ENCODE peak calls at places on chromosomes 1 and 21, in eight cellular contexts. One of them, this sample, is unnamed.

GRCh38 chr1:92186081-92186480 is 31.6 kb upstream of the C1orf146 start:
- DNase-seq in effector memory CD8-positive, alpha-beta T cell: no peak
- DNase-seq in OCI-LY7: no peak
- DNase-seq in cardiac fibroblast: no peak
- DNase-seq in left colon: no peak
- DNase-seq in GM10248: no peak
- DNase-seq in kidney: no peak
- DNase-seq in Calu3: no peak
- DNase-seq in this sample: no peak

GRCh38 chr1:209249280-209249670 is 334.2 kb upstream of the CAMK1G start:
- DNase-seq in effector memory CD8-positive, alpha-beta T cell: no peak
- DNase-seq in OCI-LY7: no peak
- DNase-seq in cardiac fibroblast: no peak
- DNase-seq in left colon: no peak
- DNase-seq in GM10248: no peak
- DNase-seq in kidney: no peak
- DNase-seq in Calu3: no peak
- DNase-seq in this sample: no peak

GRCh38 chr1:220300442-220301121 is 28.3 kb upstream of the RAB3GAP2 start:
- DNase-seq in effector memory CD8-positive, alpha-beta T cell: no peak
- DNase-seq in OCI-LY7: no peak
- DNase-seq in cardiac fibroblast: peak; percentile 96
- DNase-seq in left colon: peak; percentile 16
- DNase-seq in GM10248: no peak
- DNase-seq in kidney: no peak
- DNase-seq in Calu3: peak; percentile 60
- DNase-seq in this sample: peak; percentile 46

GRCh38 chr1:212556822-212557549 is 51.6 kb upstream of the ATF3 start:
- DNase-seq in effector memory CD8-positive, alpha-beta T cell: no peak
- DNase-seq in OCI-LY7: no peak
- DNase-seq in cardiac fibroblast: no peak
- DNase-seq in left colon: no peak
- DNase-seq in GM10248: no peak
- DNase-seq in kidney: no peak
- DNase-seq in Calu3: no peak
- DNase-seq in this sample: no peak

GRCh38 chr1:184025242-184025675 is 12.3 kb downstream of the COLGALT2 start:
- DNase-seq in effector memory CD8-positive, alpha-beta T cell: no peak
- DNase-seq in OCI-LY7: no peak
- DNase-seq in cardiac fibroblast: peak; percentile 86
- DNase-seq in left colon: no peak
- DNase-seq in GM10248: no peak
- DNase-seq in kidney: no peak
- DNase-seq in Calu3: no peak
- DNase-seq in this sample: no peak

GRCh38 chr1:165315481-165315880 is 41.0 kb downstream of the LMX1A start:
- DNase-seq in effector memory CD8-positive, alpha-beta T cell: no peak
- DNase-seq in OCI-LY7: no peak
- DNase-seq in cardiac fibroblast: no peak
- DNase-seq in left colon: no peak
- DNase-seq in GM10248: no peak
- DNase-seq in kidney: no peak
- DNase-seq in Calu3: no peak
- DNase-seq in this sample: no peak

GRCh38 chr1:54273837-54274192 is 73.8 kb downstream of the MRPL37 start:
- DNase-seq in effector memory CD8-positive, alpha-beta T cell: no peak
- DNase-seq in OCI-LY7: no peak
- DNase-seq in cardiac fibroblast: peak; percentile 38
- DNase-seq in left colon: no peak
- DNase-seq in GM10248: no peak
- DNase-seq in kidney: peak; percentile 87
- DNase-seq in Calu3: no peak
- DNase-seq in this sample: peak; percentile 96

GRCh38 chr1:102733491-102734236 is 374.7 kb downstream of the COL11A1 start:
- DNase-seq in effector memory CD8-positive, alpha-beta T cell: no peak
- DNase-seq in OCI-LY7: no peak
- DNase-seq in cardiac fibroblast: no peak
- DNase-seq in left colon: no peak
- DNase-seq in GM10248: no peak
- DNase-seq in kidney: no peak
- DNase-seq in Calu3: no peak
- DNase-seq in this sample: no peak

GRCh38 chr1:38217316-38217715 is 170.7 kb upstream of the POU3F1 start:
- DNase-seq in effector memory CD8-positive, alpha-beta T cell: no peak
- DNase-seq in OCI-LY7: no peak
- DNase-seq in cardiac fibroblast: no peak
- DNase-seq in left colon: no peak
- DNase-seq in GM10248: no peak
- DNase-seq in kidney: no peak
- DNase-seq in Calu3: no peak
- DNase-seq in this sample: no peak

GRCh38 chr1:4961935-4962645 is 307.7 kb downstream of the AJAP1 start:
- DNase-seq in effector memory CD8-positive, alpha-beta T cell: no peak
- DNase-seq in OCI-LY7: no peak
- DNase-seq in cardiac fibroblast: no peak
- DNase-seq in left colon: no peak
- DNase-seq in GM10248: no peak
- DNase-seq in kidney: no peak
- DNase-seq in Calu3: no peak
- DNase-seq in this sample: no peak

GRCh38 chr1:111192074-111192473 is 8.4 kb downstream of the DENND2D start:
- DNase-seq in effector memory CD8-positive, alpha-beta T cell: no peak
- DNase-seq in OCI-LY7: no peak
- DNase-seq in cardiac fibroblast: no peak
- DNase-seq in left colon: no peak
- DNase-seq in GM10248: no peak
- DNase-seq in kidney: no peak
- DNase-seq in Calu3: no peak
- DNase-seq in this sample: no peak

GRCh38 chr1:54153548-54154439 is 994 bp upstream of the CDCP2 start:
- DNase-seq in effector memory CD8-positive, alpha-beta T cell: no peak
- DNase-seq in OCI-LY7: no peak
- DNase-seq in cardiac fibroblast: peak; percentile 84
- DNase-seq in left colon: peak; percentile 43
- DNase-seq in GM10248: no peak
- DNase-seq in kidney: no peak
- DNase-seq in Calu3: peak; percentile 68
- DNase-seq in this sample: no peak

GRCh38 chr21:28633803-28634572 is 358.7 kb downstream of the LTN1 start:
- DNase-seq in effector memory CD8-positive, alpha-beta T cell: no peak
- DNase-seq in OCI-LY7: no peak
- DNase-seq in cardiac fibroblast: peak; percentile 92
- DNase-seq in left colon: no peak
- DNase-seq in GM10248: no peak
- DNase-seq in kidney: no peak
- DNase-seq in Calu3: no peak
- DNase-seq in this sample: no peak

GRCh38 chr1:230278871-230279582 is 147.1 kb downstream of the PGBD5 start:
- DNase-seq in effector memory CD8-positive, alpha-beta T cell: no peak
- DNase-seq in OCI-LY7: no peak
- DNase-seq in cardiac fibroblast: no peak
- DNase-seq in left colon: no peak
- DNase-seq in GM10248: no peak
- DNase-seq in kidney: no peak
- DNase-seq in Calu3: no peak
- DNase-seq in this sample: no peak

GRCh38 chr1:23904748-23905357 is 8.3 kb downstream of the CNR2 start:
- DNase-seq in effector memory CD8-positive, alpha-beta T cell: no peak
- DNase-seq in OCI-LY7: no peak
- DNase-seq in cardiac fibroblast: no peak
- DNase-seq in left colon: no peak
- DNase-seq in GM10248: peak; percentile 52
- DNase-seq in kidney: no peak
- DNase-seq in Calu3: peak; percentile 42
- DNase-seq in this sample: no peak

GRCh38 chr1:222250376-222250775 is 297.5 kb downstream of the HHIPL2 start:
- DNase-seq in effector memory CD8-positive, alpha-beta T cell: no peak
- DNase-seq in OCI-LY7: no peak
- DNase-seq in cardiac fibroblast: no peak
- DNase-seq in left colon: no peak
- DNase-seq in GM10248: no peak
- DNase-seq in kidney: no peak
- DNase-seq in Calu3: no peak
- DNase-seq in this sample: no peak

GRCh38 chr1:156244126-156244525 is 2.1 kb downstream of the BGLAP start:
- DNase-seq in effector memory CD8-positive, alpha-beta T cell: no peak
- DNase-seq in OCI-LY7: no peak
- DNase-seq in cardiac fibroblast: no peak
- DNase-seq in left colon: no peak
- DNase-seq in GM10248: no peak
- DNase-seq in kidney: no peak
- DNase-seq in Calu3: no peak
- DNase-seq in this sample: no peak

GRCh38 chr1:181139631-181140051 is 51.1 kb downstream of the IER5 start:
- DNase-seq in effector memory CD8-positive, alpha-beta T cell: no peak
- DNase-seq in OCI-LY7: no peak
- DNase-seq in cardiac fibroblast: peak; percentile 34
- DNase-seq in left colon: no peak
- DNase-seq in GM10248: no peak
- DNase-seq in kidney: peak; percentile 52
- DNase-seq in Calu3: peak; percentile 40
- DNase-seq in this sample: no peak

GRCh38 chr1:224430511-224431113 is 4.0 kb downstream of the WDR26 start:
- DNase-seq in effector memory CD8-positive, alpha-beta T cell: peak; percentile 31
- DNase-seq in OCI-LY7: peak; percentile 46
- DNase-seq in cardiac fibroblast: peak; percentile 74
- DNase-seq in left colon: no peak
- DNase-seq in GM10248: peak; percentile 63
- DNase-seq in kidney: no peak
- DNase-seq in Calu3: peak; percentile 44
- DNase-seq in this sample: peak; percentile 44

GRCh38 chr21:45433301-45433700 is 28.3 kb downstream of the COL18A1 start:
- DNase-seq in effector memory CD8-positive, alpha-beta T cell: no peak
- DNase-seq in OCI-LY7: no peak
- DNase-seq in cardiac fibroblast: no peak
- DNase-seq in left colon: no peak
- DNase-seq in GM10248: no peak
- DNase-seq in kidney: peak; percentile 53
- DNase-seq in Calu3: no peak
- DNase-seq in this sample: no peak

GRCh38 chr1:225597926-225598575 is 54.9 kb downstream of the ENAH start:
- DNase-seq in effector memory CD8-positive, alpha-beta T cell: no peak
- DNase-seq in OCI-LY7: no peak
- DNase-seq in cardiac fibroblast: peak; percentile 24
- DNase-seq in left colon: no peak
- DNase-seq in GM10248: no peak
- DNase-seq in kidney: no peak
- DNase-seq in Calu3: no peak
- DNase-seq in this sample: no peak

GRCh38 chr1:29415156-29415830 is 179.0 kb downstream of the PTPRU start:
- DNase-seq in effector memory CD8-positive, alpha-beta T cell: no peak
- DNase-seq in OCI-LY7: no peak
- DNase-seq in cardiac fibroblast: no peak
- DNase-seq in left colon: no peak
- DNase-seq in GM10248: no peak
- DNase-seq in kidney: no peak
- DNase-seq in Calu3: peak; percentile 39
- DNase-seq in this sample: peak; percentile 58

GRCh38 chr21:15564907-15565306 is 164.9 kb upstream of the USP25 start:
- DNase-seq in effector memory CD8-positive, alpha-beta T cell: no peak
- DNase-seq in OCI-LY7: no peak
- DNase-seq in cardiac fibroblast: peak; percentile 1
- DNase-seq in left colon: no peak
- DNase-seq in GM10248: no peak
- DNase-seq in kidney: no peak
- DNase-seq in Calu3: no peak
- DNase-seq in this sample: no peak

This sample was measured in K562.